ENCODE peak calls at places on chromosomes 2 and 18, in nine cellular contexts. U, T, G, L, A, Z, H, S and W are unnamed samples.

GRCh38 chr2:217360781-217361485 is 501.1 kb upstream of the TNP1 start:
- DNase-seq in H (no peak), L (no peak), S (no peak), T (peak), U (no peak), Z (peak), A (no peak), G (peak), W (no peak)

GRCh38 chr2:218261424-218262273 is 834 bp downstream of the GPBAR1 start:
- DNase-seq in G (no peak), Z (peak), A (peak), T (no peak), L (no peak), S (no peak), U (no peak), H (no peak), W (no peak)

GRCh38 chr2:105896765-105897163 is 152.1 kb downstream of the NCK2 start:
- DNase-seq in G (no peak), A (no peak), L (no peak), S (no peak), H (no peak), T (no peak), Z (no peak), U (no peak), W (no peak)

GRCh38 chr2:68726608-68727367 is 7.8 kb upstream of the ARHGAP25 start:
- DNase-seq in G (no peak), U (no peak), T (no peak), Z (no peak), H (no peak), A (peak), S (no peak), L (peak), W (peak)

GRCh38 chr18:23102498-23103260 is 32.6 kb upstream of the CABLES1 start:
- DNase-seq in T (no peak), A (no peak), S (no peak), H (no peak), G (no peak), L (no peak), Z (no peak), U (no peak), W (no peak)

GRCh38 chr18:67776929-67777328 is 260.4 kb upstream of the DSEL start:
- DNase-seq in H (no peak), Z (no peak), A (peak), S (no peak), G (peak), L (no peak), U (no peak), T (no peak), W (no peak)

GRCh38 chr18:78882585-78882984 is 97.0 kb upstream of the SALL3 start:
- DNase-seq in G (no peak), T (no peak), S (no peak), L (no peak), Z (no peak), H (no peak), A (no peak), U (no peak), W (no peak)

GRCh38 chr18:58044370-58045264 is 591 bp downstream of the NEDD4L start:
- DNase-seq in H (peak), A (peak), S (no peak), T (peak), G (peak), L (peak), U (peak), Z (peak), W (peak)

GRCh38 chr2:152550386-152550785 is 166.9 kb downstream of the PRPF40A start:
- DNase-seq in U (no peak), G (no peak), L (no peak), A (no peak), Z (no peak), H (no peak), T (no peak), S (no peak), W (no peak)

GRCh38 chr2:147040585-147041494 is 804.0 kb upstream of the ACVR2A start:
- DNase-seq in H (no peak), L (no peak), S (no peak), G (no peak), Z (no peak), T (no peak), A (no peak), U (no peak), W (no peak)

GRCh38 chr18:78376036-78376435 is 603.6 kb upstream of the SALL3 start:
- DNase-seq in H (peak), Z (no peak), A (no peak), G (no peak), T (no peak), L (no peak), S (no peak), U (no peak), W (no peak)

GRCh38 chr2:20381457-20381856 is 30.8 kb upstream of the PUM2 start:
- DNase-seq in A (no peak), S (no peak), H (no peak), U (no peak), T (no peak), Z (no peak), L (no peak), G (peak), W (no peak)

GRCh38 chr18:79916546-79917350 is 34.7 kb downstream of the SLC66A2 start:
- DNase-seq in H (no peak), S (no peak), U (no peak), L (no peak), A (no peak), Z (peak), T (no peak), G (no peak), W (peak)

GRCh38 chr18:8706981-8707940 is 1.9 kb downstream of the MTCL1 start:
- DNase-seq in A (peak), U (no peak), S (peak), G (peak), H (peak), L (no peak), T (peak), Z (peak), W (no peak)

GRCh38 chr2:42086500-42086953 is 38.7 kb downstream of the PKDCC start:
- DNase-seq in A (peak), T (peak), U (peak), G (peak), L (no peak), S (peak), Z (peak), H (peak), W (peak)

GRCh38 chr2:173797586-173798263 is 167.4 kb downstream of the SP3 start:
- DNase-seq in Z (no peak), U (no peak), A (no peak), S (no peak), H (no peak), L (no peak), G (no peak), T (no peak), W (no peak)

GRCh38 chr2:190043441-190043840 is 19.1 kb downstream of the MSTN start:
- DNase-seq in H (no peak), G (no peak), A (no peak), U (no peak), S (no peak), Z (no peak), L (no peak), T (no peak), W (no peak)

GRCh38 chr2:45729753-45730512 is 78.5 kb downstream of the PRKCE start:
- DNase-seq in H (no peak), G (no peak), T (no peak), Z (no peak), A (peak), S (no peak), U (no peak), L (no peak), W (no peak)

GRCh38 chr2:239937866-239938640 is 87.1 kb downstream of the NDUFA10 start:
- DNase-seq in G (no peak), A (no peak), Z (peak), S (no peak), L (no peak), H (no peak), U (no peak), T (no peak), W (no peak)

GRCh38 chr2:231887756-231888155 is 38.4 kb downstream of the NPPC start:
- DNase-seq in A (no peak), T (no peak), S (no peak), U (no peak), H (no peak), G (no peak), Z (no peak), L (no peak), W (no peak)

GRCh38 chr2:76684762-76685161 is 837.4 kb downstream of the LRRTM4 start:
- DNase-seq in G (no peak), A (no peak), Z (no peak), T (no peak), S (no peak), H (no peak), L (no peak), U (no peak), W (no peak)

GRCh38 chr2:230877131-230877736 is 12.5 kb downstream of the ITM2C start:
- DNase-seq in S (no peak), G (no peak), Z (no peak), T (no peak), U (no peak), L (no peak), A (no peak), H (no peak), W (no peak)

GRCh38 chr2:40049782-40050181 is 270.7 kb upstream of the THUMPD2 start:
- DNase-seq in A (no peak), H (no peak), G (no peak), U (no peak), S (no peak), T (no peak), Z (no peak), L (no peak), W (no peak)

GRCh38 chr2:163785162-163785561 is 49.4 kb upstream of the FIGN start:
- DNase-seq in S (no peak), U (no peak), G (no peak), L (no peak), Z (no peak), H (no peak), A (no peak), T (no peak), W (no peak)

GRCh38 chr2:70842401-70842800 is 6.8 kb upstream of the CD207 start:
- DNase-seq in U (no peak), S (no peak), A (no peak), L (no peak), G (no peak), H (no peak), T (no peak), Z (no peak), W (no peak)

GRCh38 chr2:182379235-182379634 is 47.6 kb downstream of the PDE1A start:
- DNase-seq in H (no peak), L (no peak), T (no peak), G (no peak), S (no peak), U (no peak), A (no peak), Z (no peak), W (no peak)

GRCh38 chr2:217919781-217920351 is 82.9 kb downstream of the TNS1 start:
- DNase-seq in L (no peak), G (no peak), H (no peak), T (peak), U (no peak), A (no peak), Z (peak), S (no peak), W (no peak)

GRCh38 chr18:75211721-75212625 is 1.4 kb downstream of the TSHZ1 start:
- DNase-seq in L (no peak), T (peak), H (peak), U (no peak), Z (peak), A (peak), G (peak), S (no peak), W (peak)

GRCh38 chr18:21740724-21741510 is at the start of gene MIB1:
- DNase-seq in T (peak), A (no peak), U (no peak), G (peak), L (peak), S (peak), Z (peak), H (peak), W (no peak)

GRCh38 chr2:37614061-37614802 is 57.2 kb downstream of the CDC42EP3 start:
- DNase-seq in U (no peak), H (no peak), Z (peak), L (no peak), S (peak), T (peak), A (no peak), G (no peak), W (no peak)

GRCh38 chr2:98507940-98508689 is 63.5 kb downstream of the INPP4A start:
- DNase-seq in A (no peak), H (no peak), G (peak), U (no peak), T (no peak), S (no peak), Z (peak), L (no peak), W (no peak)

GRCh38 chr18:73093687-73094250 is 226.0 kb upstream of the NETO1 start:
- DNase-seq in Z (no peak), T (no peak), U (no peak), G (no peak), S (no peak), H (no peak), L (no peak), A (no peak), W (no peak)